ENCODE peak calls at places on chromosomes 16 and 17, in four cellular contexts. One of them, this sample, is unnamed.

GRCh38 chr16:31192856-31193642 is 9.5 kb downstream of the PYCARD start:
- DNase-seq in NB4: no peak
- DNase-seq in hepatocyte: no peak
- DNase-seq in tibial nerve: no peak
- DNase-seq in this sample: no peak

GRCh38 chr17:4945176-4945943 is 3.0 kb downstream of the PFN1 start:
- DNase-seq in NB4: peak
- DNase-seq in hepatocyte: peak
- DNase-seq in tibial nerve: peak
- DNase-seq in this sample: peak

GRCh38 chr17:38363016-38363415 is 11.4 kb downstream of the SOCS7 start:
- DNase-seq in NB4: no peak
- DNase-seq in hepatocyte: no peak
- DNase-seq in tibial nerve: no peak
- DNase-seq in this sample: no peak

GRCh38 chr17:7711356-7711755 is 6.2 kb upstream of the DNAH2 start:
- DNase-seq in NB4: no peak
- DNase-seq in hepatocyte: peak
- DNase-seq in tibial nerve: no peak
- DNase-seq in this sample: no peak

GRCh38 chr17:73686961-73687360 is 42.7 kb upstream of the SDK2 start:
- DNase-seq in NB4: no peak
- DNase-seq in hepatocyte: no peak
- DNase-seq in tibial nerve: no peak
- DNase-seq in this sample: no peak

GRCh38 chr17:81277421-81277820 is 17.7 kb downstream of the SLC38A10 start:
- DNase-seq in NB4: no peak
- DNase-seq in hepatocyte: peak
- DNase-seq in tibial nerve: no peak
- DNase-seq in this sample: no peak

GRCh38 chr16:90000733-90001427 is 18.4 kb downstream of the DBNDD1 start:
- DNase-seq in NB4: no peak
- DNase-seq in hepatocyte: no peak
- DNase-seq in tibial nerve: no peak
- DNase-seq in this sample: no peak

GRCh38 chr16:89505204-89506112 is 2.7 kb upstream of the SPG7 start:
- DNase-seq in NB4: peak
- DNase-seq in hepatocyte: peak
- DNase-seq in tibial nerve: peak
- DNase-seq in this sample: peak

GRCh38 chr16:58042001-58042885 is 16.7 kb downstream of the MMP15 start:
- DNase-seq in NB4: no peak
- DNase-seq in hepatocyte: no peak
- DNase-seq in tibial nerve: no peak
- DNase-seq in this sample: no peak

GRCh38 chr17:58328195-58329034 is at the start of gene TSPOAP1:
- DNase-seq in NB4: peak
- DNase-seq in hepatocyte: no peak
- DNase-seq in tibial nerve: no peak
- DNase-seq in this sample: peak

GRCh38 chr17:144936-145670 is 7.7 kb downstream of the SCGB1C2 start:
- DNase-seq in NB4: no peak
- DNase-seq in hepatocyte: no peak
- DNase-seq in tibial nerve: peak
- DNase-seq in this sample: no peak

GRCh38 chr17:27701963-27702362 is 71.0 kb downstream of the LGALS9 start:
- DNase-seq in NB4: no peak
- DNase-seq in hepatocyte: no peak
- DNase-seq in tibial nerve: no peak
- DNase-seq in this sample: no peak

GRCh38 chr17:41547921-41548843 is 20.1 kb upstream of the KRT19 start:
- DNase-seq in NB4: peak
- DNase-seq in hepatocyte: peak
- DNase-seq in tibial nerve: no peak
- DNase-seq in this sample: no peak

GRCh38 chr17:30340957-30341356 is 7.1 kb upstream of the TMIGD1 start:
- DNase-seq in NB4: no peak
- DNase-seq in hepatocyte: no peak
- DNase-seq in tibial nerve: no peak
- DNase-seq in this sample: no peak

GRCh38 chr16:19911747-19912146 is 27.1 kb upstream of the GPRC5B start:
- DNase-seq in NB4: no peak
- DNase-seq in hepatocyte: no peak
- DNase-seq in tibial nerve: no peak
- DNase-seq in this sample: no peak

GRCh38 chr17:44084131-44084538 is 13.6 kb downstream of the G6PC3 start:
- DNase-seq in NB4: peak
- DNase-seq in hepatocyte: no peak
- DNase-seq in tibial nerve: no peak
- DNase-seq in this sample: no peak

GRCh38 chr16:50340578-50340977 is 28.2 kb downstream of the BRD7 start:
- DNase-seq in NB4: no peak
- DNase-seq in hepatocyte: no peak
- DNase-seq in tibial nerve: no peak
- DNase-seq in this sample: no peak

GRCh38 chr17:75475851-75476250 is 19.4 kb downstream of the TMEM94 start:
- DNase-seq in NB4: no peak
- DNase-seq in hepatocyte: no peak
- DNase-seq in tibial nerve: no peak
- DNase-seq in this sample: no peak

GRCh38 chr16:14042706-14043105 is 28.4 kb upstream of the MRTFB start:
- DNase-seq in NB4: no peak
- DNase-seq in hepatocyte: no peak
- DNase-seq in tibial nerve: no peak
- DNase-seq in this sample: no peak

GRCh38 chr17:71237903-71238538 is 882.8 kb upstream of the SOX9 start:
- DNase-seq in NB4: peak
- DNase-seq in hepatocyte: peak
- DNase-seq in tibial nerve: no peak
- DNase-seq in this sample: no peak

GRCh38 chr17:66309793-66310192 is 7.4 kb downstream of the PRKCA start:
- DNase-seq in NB4: no peak
- DNase-seq in hepatocyte: no peak
- DNase-seq in tibial nerve: no peak
- DNase-seq in this sample: no peak

GRCh38 chr17:30271102-30271501 is 20.6 kb downstream of the BLMH start:
- DNase-seq in NB4: no peak
- DNase-seq in hepatocyte: no peak
- DNase-seq in tibial nerve: no peak
- DNase-seq in this sample: no peak

GRCh38 chr16:74451951-74452758 is 30.9 kb upstream of the CLEC18B start:
- DNase-seq in NB4: no peak
- DNase-seq in hepatocyte: no peak
- DNase-seq in tibial nerve: no peak
- DNase-seq in this sample: no peak

GRCh38 chr16:30457256-30457655 is 11.6 kb upstream of the SEPHS2 start:
- DNase-seq in NB4: no peak
- DNase-seq in hepatocyte: no peak
- DNase-seq in tibial nerve: no peak
- DNase-seq in this sample: no peak

GRCh38 chr16:30368122-30368791 is 2.0 kb downstream of the TBC1D10B start:
- DNase-seq in NB4: peak
- DNase-seq in hepatocyte: peak
- DNase-seq in tibial nerve: no peak
- DNase-seq in this sample: no peak

GRCh38 chr17:56185905-56186783 is 32.9 kb downstream of the ANKFN1 start:
- DNase-seq in NB4: peak
- DNase-seq in hepatocyte: peak
- DNase-seq in tibial nerve: no peak
- DNase-seq in this sample: no peak

GRCh38 chr17:284676-285355 is 67.8 kb downstream of the RPH3AL start:
- DNase-seq in NB4: no peak
- DNase-seq in hepatocyte: no peak
- DNase-seq in tibial nerve: no peak
- DNase-seq in this sample: no peak

GRCh38 chr17:2749058-2749783 is at the start of gene CCDC92B:
- DNase-seq in NB4: no peak
- DNase-seq in hepatocyte: no peak
- DNase-seq in tibial nerve: no peak
- DNase-seq in this sample: no peak

GRCh38 chr17:72338847-72339790 is 218.3 kb downstream of the SOX9 start:
- DNase-seq in NB4: no peak
- DNase-seq in hepatocyte: peak
- DNase-seq in tibial nerve: no peak
- DNase-seq in this sample: no peak

GRCh38 chr17:17835415-17836249 is 1.2 kb downstream of the SREBF1 start:
- DNase-seq in NB4: no peak
- DNase-seq in hepatocyte: no peak
- DNase-seq in tibial nerve: no peak
- DNase-seq in this sample: no peak

GRCh38 chr17:61926831-61927210 is 961 bp downstream of the INTS2 start:
- DNase-seq in NB4: no peak
- DNase-seq in hepatocyte: peak
- DNase-seq in tibial nerve: no peak
- DNase-seq in this sample: no peak

DNA sequence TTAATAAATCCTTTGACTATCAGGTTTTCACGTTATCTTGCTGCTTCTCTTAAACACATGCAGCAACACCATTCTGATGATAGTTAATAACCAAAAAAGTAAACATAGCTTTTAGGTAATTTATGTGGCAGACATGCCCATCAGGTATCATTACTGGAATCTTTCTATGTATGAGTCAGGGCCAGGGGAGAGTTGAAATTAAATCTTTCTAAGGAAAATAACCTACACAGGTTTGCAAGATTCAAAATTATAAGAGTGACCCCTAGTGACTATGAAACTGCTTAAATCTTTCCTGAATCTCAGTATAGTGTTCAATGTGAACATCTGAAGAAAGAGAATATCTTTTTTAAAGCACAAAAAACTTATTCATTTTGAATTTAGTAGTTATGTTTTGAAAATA is 666.6 kb downstream of the CDH11 start:
- DNase-seq in NB4: no peak
- DNase-seq in hepatocyte: no peak
- DNase-seq in tibial nerve: no peak
- DNase-seq in this sample: no peak
- TF ChIP-seq CTCF in NB4: no peak
- TF ChIP-seq CTCF in hepatocyte: peak
- TF ChIP-seq CTCF in tibial nerve: peak
- TF ChIP-seq CTCF in this sample: no peak

GRCh38 chr16:15507299-15507958 is 73.0 kb downstream of the BMERB1 start:
- DNase-seq in NB4: peak
- DNase-seq in hepatocyte: no peak
- DNase-seq in tibial nerve: peak
- DNase-seq in this sample: no peak

GRCh38 chr16:15507959-15508336 is 73.6 kb downstream of the BMERB1 start:
- DNase-seq in NB4: no peak
- DNase-seq in hepatocyte: no peak
- DNase-seq in tibial nerve: no peak
- DNase-seq in this sample: no peak

GRCh38 chr16:15510992-15511391 is 76.6 kb downstream of the BMERB1 start:
- DNase-seq in NB4: no peak
- DNase-seq in hepatocyte: no peak
- DNase-seq in tibial nerve: no peak
- DNase-seq in this sample: no peak

GRCh38 chr16:15509593-15510520 is 75.5 kb downstream of the BMERB1 start:
- DNase-seq in NB4: peak
- DNase-seq in hepatocyte: no peak
- DNase-seq in tibial nerve: no peak
- DNase-seq in this sample: no peak

DNA sequence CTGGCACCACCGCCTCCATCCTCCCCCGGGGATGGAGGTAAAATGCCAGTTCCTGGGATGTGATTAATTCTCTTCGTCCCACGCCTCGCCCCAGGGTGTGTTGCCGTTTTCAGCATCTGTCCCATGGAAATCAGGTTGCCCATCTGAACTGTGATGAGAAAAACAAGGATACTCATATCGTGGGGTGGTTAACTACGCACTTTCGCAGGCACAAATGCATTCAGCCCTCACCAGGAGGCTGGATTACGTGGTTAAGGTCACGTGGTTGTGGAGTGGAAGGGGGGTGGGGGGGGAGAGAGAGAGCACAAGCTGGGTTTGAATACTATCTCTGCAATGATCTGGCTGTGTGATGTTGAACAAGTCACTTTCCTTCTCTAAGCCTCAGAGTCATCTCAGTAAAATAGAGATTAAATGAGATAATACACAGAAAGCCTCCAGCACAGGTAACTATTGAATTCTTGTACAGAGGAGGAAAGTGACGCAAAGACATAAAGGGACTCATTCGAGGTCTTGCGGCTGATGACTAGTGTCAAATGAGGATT is 74.7 kb downstream of the BMERB1 start:
- DNase-seq in NB4: no peak
- DNase-seq in hepatocyte: no peak
- DNase-seq in tibial nerve: no peak
- DNase-seq in this sample: no peak
- H3K4me3 ChIP-seq in NB4: no peak
- H3K4me3 ChIP-seq in hepatocyte: no peak
- H3K4me3 ChIP-seq in tibial nerve: no peak
- H3K4me3 ChIP-seq in this sample: no peak

GRCh38 chr16:75899163-75899562 is 172.9 kb upstream of the CPHXL start:
- DNase-seq in NB4: no peak
- DNase-seq in hepatocyte: no peak
- DNase-seq in tibial nerve: no peak
- DNase-seq in this sample: no peak
- TF ChIP-seq CTCF in NB4: no peak
- TF ChIP-seq CTCF in hepatocyte: no peak
- TF ChIP-seq CTCF in tibial nerve: no peak
- TF ChIP-seq CTCF in this sample: no peak

GRCh38 chr17:63819585-63820537 is 7.4 kb upstream of the PSMC5 start:
- DNase-seq in NB4: no peak
- DNase-seq in hepatocyte: no peak
- DNase-seq in tibial nerve: no peak
- DNase-seq in this sample: no peak

GRCh38 chr17:63820963-63821561 is 6.2 kb upstream of the PSMC5 start:
- DNase-seq in NB4: no peak
- DNase-seq in hepatocyte: no peak
- DNase-seq in tibial nerve: no peak
- DNase-seq in this sample: no peak

GRCh38 chr17:63817736-63818385 is 9.4 kb upstream of the PSMC5 start:
- DNase-seq in NB4: no peak
- DNase-seq in hepatocyte: no peak
- DNase-seq in tibial nerve: no peak
- DNase-seq in this sample: no peak

GRCh38 chr17:63816669-63817068 is 10.6 kb upstream of the PSMC5 start:
- DNase-seq in NB4: no peak
- DNase-seq in hepatocyte: no peak
- DNase-seq in tibial nerve: no peak
- DNase-seq in this sample: no peak

DNA sequence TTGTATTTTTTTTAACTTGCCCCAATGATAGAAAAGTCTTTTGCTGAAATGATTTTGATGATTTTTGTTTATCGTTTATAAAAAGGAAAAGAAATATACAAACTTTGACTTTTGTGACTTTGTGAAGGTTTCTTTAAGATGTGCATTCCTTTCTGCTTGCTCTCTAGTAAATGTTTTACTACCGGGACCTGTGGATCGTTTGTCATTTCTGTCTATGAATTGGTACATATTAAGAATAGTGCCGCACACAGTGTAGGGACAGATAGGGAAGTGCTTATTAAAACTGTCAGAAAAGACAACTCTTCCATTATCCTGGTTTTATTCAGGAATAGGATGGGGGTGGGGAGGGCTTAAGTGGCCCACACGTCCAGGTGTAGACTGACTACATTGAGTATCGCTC is 8.1 kb upstream of the PSMC5 start:
- DNase-seq in NB4: no peak
- DNase-seq in hepatocyte: no peak
- DNase-seq in tibial nerve: no peak
- DNase-seq in this sample: no peak
- H3K4me3 ChIP-seq in NB4: no peak
- H3K4me3 ChIP-seq in hepatocyte: no peak
- H3K4me3 ChIP-seq in tibial nerve: no peak
- H3K4me3 ChIP-seq in this sample: no peak

This sample was measured in GM12864.